ENCODE peak calls at places on chromosomes 3 and 15, in six cellular contexts. L is NCI-H1417 treated with DMSO at 0.1 percent for 48 hours, O is amniotic stem cell, Q is brain pericyte, B is PC-9, X is NCI-H446 treated with DMSO at 0.1 percent for 48 hours. S is an unnamed sample.

GRCh38 chr3:187368251-187368733 is at the start of gene RTP4:
- DNase-seq in L (no peak), O (no peak), Q (no peak), B (peak; percentile 30), X (no peak), S (no peak)

GRCh38 chr3:187445352-187445751 is 77.2 kb downstream of the RTP4 start:
- DNase-seq in L (no peak), O (no peak), Q (no peak), B (no peak), X (no peak), S (no peak)

GRCh38 chr15:63915888-63916731 is 82.4 kb upstream of the HERC1 start:
- DNase-seq in L (no peak), O (no peak), Q (peak; percentile 73), B (no peak), X (no peak), S (no peak)

GRCh38 chr15:39784125-39784524 is 1.5 kb upstream of the FSIP1 start:
- DNase-seq in L (no peak), O (no peak), Q (no peak), B (no peak), X (no peak), S (no peak)

GRCh38 chr3:12679468-12679867 is 15.6 kb upstream of the RAF1 start:
- DNase-seq in L (no peak), O (peak; percentile 77), Q (peak; percentile 78), B (peak; percentile 67), X (no peak), S (no peak)

GRCh38 chr3:38662544-38662943 is 13.1 kb upstream of the SCN5A start:
- DNase-seq in L (no peak), O (no peak), Q (no peak), B (peak; percentile 26), X (peak; percentile 4), S (no peak)

GRCh38 chr3:58388550-58389061 is 45.0 kb downstream of the PDHB start:
- DNase-seq in L (no peak), O (no peak), Q (no peak), B (no peak), X (no peak), S (peak; percentile 72)

GRCh38 chr15:101068523-101068960 is 149.4 kb downstream of the LRRK1 start:
- DNase-seq in L (no peak), O (no peak), Q (no peak), B (no peak), X (no peak), S (no peak)

GRCh38 chr15:75672111-75672602 is 24.4 kb downstream of the SNX33 start:
- DNase-seq in L (no peak), O (no peak), Q (no peak), B (no peak), X (no peak), S (no peak)

GRCh38 chr3:181712190-181712504 is 422 bp downstream of the SOX2 start:
- DNase-seq in L (no peak), O (no peak), Q (no peak), B (no peak), X (no peak), S (no peak)

GRCh38 chr3:119296723-119297122 is 2.5 kb downstream of the ARHGAP31 start:
- DNase-seq in L (no peak), O (no peak), Q (no peak), B (no peak), X (no peak), S (no peak)

GRCh38 chr15:49135342-49135857 is 20.0 kb downstream of the COPS2 start:
- DNase-seq in L (no peak), O (no peak), Q (no peak), B (no peak), X (no peak), S (no peak)

GRCh38 chr15:41585140-41586047 is 26.4 kb downstream of the TYRO3 start:
- DNase-seq in L (no peak), O (peak; percentile 10), Q (no peak), B (peak; percentile 57), X (no peak), S (no peak)

GRCh38 chr15:62240121-62240520 is 75.0 kb upstream of the C2CD4B start:
- DNase-seq in L (no peak), O (no peak), Q (no peak), B (no peak), X (no peak), S (no peak)

GRCh38 chr3:31377045-31377642 is 155.6 kb upstream of the STT3B start:
- DNase-seq in L (no peak), O (no peak), Q (no peak), B (peak; percentile 46), X (no peak), S (peak; percentile 33)

S was measured in HFF-Myc.